ENCODE peak calls at places on chromosomes 1 and 21, in five cellular contexts. U is kidney, Z is right lobe of liver, E is tibial artery, C is heart right ventricle. A is an unnamed sample.

GRCh38 chr1:76572229-76572628 is 295.1 kb upstream of the ST6GALNAC5 start:
- DNase-seq in U (no peak), Z (no peak), E (no peak), C (no peak), A (no peak)

GRCh38 chr1:17561561-17561985 is 22.1 kb downstream of the ARHGEF10L start:
- DNase-seq in U (no peak), Z (no peak), E (peak; percentile 96), C (no peak), A (no peak)

GRCh38 chr1:244100691-244101453 is 49.8 kb downstream of the ZBTB18 start:
- DNase-seq in U (no peak), Z (no peak), E (no peak), C (no peak), A (no peak)

GRCh38 chr1:32286763-32287162 is 5.1 kb upstream of the HDAC1 start:
- DNase-seq in U (no peak), Z (peak; percentile 15), E (no peak), C (no peak), A (no peak)

GRCh38 chr1:9369964-9370788 is 77.5 kb downstream of the SPSB1 start:
- DNase-seq in U (no peak), Z (no peak), E (no peak), C (no peak), A (no peak)

GRCh38 chr1:19067187-19067911 is 110.9 kb upstream of the IFFO2 start:
- DNase-seq in U (no peak), Z (peak; percentile 95), E (no peak), C (no peak), A (no peak)

GRCh38 chr1:111475706-111476105 is 1.9 kb downstream of the C1orf162 start:
- DNase-seq in U (no peak), Z (no peak), E (no peak), C (no peak), A (no peak)

GRCh38 chr1:200053639-200054038 is 26.1 kb downstream of the NR5A2 start:
- DNase-seq in U (no peak), Z (no peak), E (no peak), C (no peak), A (no peak)

GRCh38 chr1:58262702-58263101 is 283.8 kb downstream of the OMA1 start:
- DNase-seq in U (no peak), Z (no peak), E (no peak), C (no peak), A (no peak)

GRCh38 chr1:110746644-110747259 is 72.0 kb upstream of the KCNA3 start:
- DNase-seq in U (no peak), Z (no peak), E (no peak), C (peak; percentile 59), A (peak; percentile 20)

GRCh38 chr1:41387667-41388091 is 26.4 kb downstream of the FOXO6 start:
- DNase-seq in U (peak; percentile 96), Z (no peak), E (peak; percentile 89), C (peak; percentile 90), A (no peak)

GRCh38 chr1:66372522-66373071 is 161.4 kb upstream of the SGIP1 start:
- DNase-seq in U (no peak), Z (no peak), E (no peak), C (no peak), A (no peak)

GRCh38 chr21:39471598-39471997 is 19.8 kb downstream of the SH3BGR start:
- DNase-seq in U (no peak), Z (no peak), E (no peak), C (no peak), A (no peak)

GRCh38 chr1:5770981-5771765 is 221.1 kb downstream of the NPHP4 start:
- DNase-seq in U (no peak), Z (peak; percentile 41), E (no peak), C (no peak), A (no peak)

GRCh38 chr1:51907079-51907702 is 28.7 kb upstream of the NRDC start:
- DNase-seq in U (no peak), Z (no peak), E (no peak), C (no peak), A (no peak)

GRCh38 chr1:156076609-156077429 is 5.4 kb downstream of the MEX3A start:
- DNase-seq in U (peak; percentile 84), Z (peak; percentile 82), E (no peak), C (peak; percentile 63), A (no peak)

GRCh38 chr1:23273450-23274133 is 56.3 kb upstream of the HTR1D start:
- DNase-seq in U (no peak), Z (no peak), E (no peak), C (no peak), A (no peak)

GRCh38 chr1:5688479-5689077 is 303.6 kb downstream of the NPHP4 start:
- DNase-seq in U (no peak), Z (no peak), E (no peak), C (no peak), A (no peak)

GRCh38 chr21:35768187-35768586 is 292.1 kb downstream of the SETD4 start:
- DNase-seq in U (no peak), Z (no peak), E (no peak), C (no peak), A (no peak)

GRCh38 chr1:20361805-20362381 is 71.2 kb downstream of the VWA5B1 start:
- DNase-seq in U (peak; percentile 70), Z (no peak), E (no peak), C (peak; percentile 60), A (no peak)

GRCh38 chr1:62508187-62508758 is 71.4 kb downstream of the USP1 start:
- DNase-seq in U (no peak), Z (no peak), E (no peak), C (peak; percentile 24), A (no peak)

GRCh38 chr21:23045955-23046354 is 2047.7 kb downstream of the NCAM2 start:
- DNase-seq in U (no peak), Z (no peak), E (no peak), C (no peak), A (no peak)
- H3K4me3 ChIP-seq in U (no peak overlapping the region), Z (no peak overlapping the region), E (no peak overlapping the region), C (no peak overlapping the region), A (no peak overlapping the region)

GRCh38 chr1:22074803-22075202 is 22.3 kb downstream of the CDC42 start:
- DNase-seq in U (no peak), Z (no peak), E (no peak), C (no peak), A (no peak)
- H3K4me1 ChIP-seq in U (peaks cover 18% of the 10 kb centered on the region), Z (peaks cover 39% of the 10 kb centered on the region), E (peaks cover 52% of the 10 kb centered on the region), C (peaks cover 82% of the 10 kb centered on the region), A (peaks cover 53% of the 10 kb centered on the region)

GRCh38 chr21:26377111-26377694 is 195.9 kb downstream of the CYYR1 start:
- DNase-seq in U (no peak), Z (no peak), E (no peak), C (no peak), A (no peak)
- H3K9me3 ChIP-seq in U (no peaks in the 10 kb centered on the region), Z (no peaks in the 10 kb centered on the region), E (no peaks in the 10 kb centered on the region), C (no peaks in the 10 kb centered on the region), A (no peaks in the 10 kb centered on the region)

DNA sequence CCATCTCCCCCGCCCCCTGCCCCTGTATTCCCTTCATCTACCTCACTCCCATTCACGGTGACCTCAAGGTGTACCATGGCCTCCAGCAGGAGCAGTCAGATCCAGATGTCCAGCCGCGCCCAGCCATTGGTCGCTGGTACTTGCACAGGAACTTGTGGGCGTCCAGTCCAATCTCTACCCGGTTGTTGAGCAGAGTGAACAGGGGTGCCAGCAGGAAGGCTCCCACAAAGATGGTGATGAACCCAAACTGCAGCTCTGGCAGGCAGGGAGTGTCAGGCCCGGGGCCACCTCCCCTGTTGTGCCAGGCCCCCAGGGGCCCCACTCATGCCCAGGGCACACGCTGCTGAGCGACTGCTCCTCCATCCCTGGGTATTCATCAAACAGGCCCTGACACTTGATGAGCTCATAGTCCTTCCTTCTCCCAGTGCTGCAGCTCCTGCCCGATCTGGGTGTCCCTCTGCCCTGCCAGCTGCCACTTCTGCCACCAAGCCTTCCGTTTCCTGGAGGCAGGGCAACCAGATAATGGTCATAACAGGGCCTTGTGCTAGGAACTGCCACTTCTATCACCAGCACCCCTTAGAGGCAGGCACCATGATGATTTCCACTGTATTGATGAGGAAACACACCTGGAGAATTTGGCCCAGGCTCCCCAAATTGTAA is 5.7 kb upstream of the ARHGEF19 start:
- DNase-seq in U (no peak), Z (peak; percentile 58), E (no peak), C (no peak), A (no peak)
- H3K4me3 ChIP-seq in U (peak overlapping the region; percentile 51), Z (peak overlapping the region; percentile 47), E (peak overlapping the region; percentile 51), C (no peak overlapping the region), A (no peak overlapping the region)

GRCh38 chr1:228104526-228105251 is 1.6 kb upstream of the C1orf35 start:
- DNase-seq in U (peak; percentile 65), Z (peak; percentile 75), E (no peak), C (no peak), A (no peak)
- H3K4me1 ChIP-seq in U (peaks cover 4% of the 10 kb centered on the region), Z (peaks cover 35% of the 10 kb centered on the region), E (peaks cover 40% of the 10 kb centered on the region), C (peaks cover 50% of the 10 kb centered on the region), A (peaks cover 22% of the 10 kb centered on the region)

DNA sequence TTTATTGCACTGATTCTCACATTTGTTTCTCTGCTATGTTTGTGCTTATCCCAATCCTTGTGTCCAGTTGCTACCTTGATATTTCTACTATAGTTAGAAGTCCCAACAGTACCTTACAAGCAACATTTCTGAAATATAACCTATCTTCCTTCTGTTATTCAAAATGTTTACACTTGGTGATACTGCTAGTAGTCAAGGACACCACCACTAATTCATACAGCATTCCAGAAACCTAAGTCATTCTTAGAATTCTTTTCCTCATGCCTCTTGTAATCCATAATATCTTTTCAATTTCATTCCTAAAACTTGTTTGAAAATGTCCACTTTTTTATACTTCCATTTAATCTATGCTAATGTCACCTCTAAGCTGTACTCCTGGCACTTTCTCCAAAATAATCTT is 2132.1 kb downstream of the NCAM2 start:
- DNase-seq in U (no peak), Z (no peak), E (no peak), C (no peak), A (no peak)
- H3K9me3 ChIP-seq in U (no peaks in the 10 kb centered on the region), Z (no peaks in the 10 kb centered on the region), E (no peaks in the 10 kb centered on the region), C (no peaks in the 10 kb centered on the region), A (no peaks in the 10 kb centered on the region)

DNA sequence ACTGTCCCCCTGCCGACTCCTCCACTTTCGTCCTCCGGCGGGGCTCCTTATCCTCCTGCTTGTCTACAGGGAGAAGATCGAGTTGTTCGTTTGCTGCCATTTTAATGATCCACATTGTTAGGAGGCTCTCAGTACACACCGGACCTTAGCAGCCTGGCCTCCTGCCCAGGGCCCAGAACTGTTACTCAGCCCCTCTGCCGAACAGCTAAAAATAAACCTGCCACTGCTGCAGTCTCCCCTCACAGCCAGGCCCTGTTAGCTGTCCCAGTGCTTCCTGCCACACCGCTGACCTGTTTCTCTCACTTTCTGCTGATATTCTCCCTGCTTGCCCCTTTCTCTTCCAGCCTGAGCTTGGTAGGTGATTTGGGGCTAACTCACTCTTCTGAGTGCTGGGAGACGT is 8.3 kb downstream of the MAPKAPK2 start:
- DNase-seq in U (peak; percentile 90), Z (peak; percentile 75), E (peak; percentile 92), C (peak; percentile 85), A (no peak)
- H3K4me3 ChIP-seq in U (peak overlapping the region; percentile 32), Z (no peak overlapping the region), E (peak overlapping the region; percentile 24), C (no peak overlapping the region), A (no peak overlapping the region)

GRCh38 chr1:96364576-96364975 is 357.0 kb upstream of the PTBP2 start:
- DNase-seq in U (no peak), Z (no peak), E (no peak), C (no peak), A (no peak)

GRCh38 chr1:96362623-96363022 is 359.0 kb upstream of the PTBP2 start:
- DNase-seq in U (no peak), Z (no peak), E (no peak), C (no peak), A (no peak)

GRCh38 chr1:96365596-96365995 is 356.0 kb upstream of the PTBP2 start:
- DNase-seq in U (no peak), Z (no peak), E (no peak), C (no peak), A (no peak)

GRCh38 chr1:96366516-96366915 is 355.1 kb upstream of the PTBP2 start:
- DNase-seq in U (no peak), Z (no peak), E (no peak), C (no peak), A (no peak)

GRCh38 chr1:96365076-96365475 is 356.5 kb upstream of the PTBP2 start:
- DNase-seq in U (no peak), Z (no peak), E (no peak), C (no peak), A (no peak)
- H3K4me1 ChIP-seq in U (no peaks in the 10 kb centered on the region), Z (no peaks in the 10 kb centered on the region), E (peaks cover 3% of the 10 kb centered on the region), C (no peaks in the 10 kb centered on the region), A (no peaks in the 10 kb centered on the region)

A was measured in effector memory CD4-positive, alpha-beta T cell.